ENCODE peak calls at places on chromosomes 6 and 20, in six cellular contexts. One of them, this sample, is unnamed.

GRCh38 chr20:5080384-5080877 is 39.3 kb downstream of the PCNA start:
- DNase-seq in PC-3: no peak
- DNase-seq in dorsolateral prefrontal cortex: no peak
- DNase-seq in psoas muscle: peak
- DNase-seq in left ventricle myocardium inferior: peak
- DNase-seq in brain microvascular endothelial cell: no peak
- DNase-seq in this sample: peak

GRCh38 chr6:161215193-161215592 is 58.7 kb downstream of the AGPAT4 start:
- DNase-seq in PC-3: peak
- DNase-seq in dorsolateral prefrontal cortex: no peak
- DNase-seq in psoas muscle: no peak
- DNase-seq in left ventricle myocardium inferior: no peak
- DNase-seq in brain microvascular endothelial cell: peak
- DNase-seq in this sample: no peak

GRCh38 chr6:110484321-110484720 is 7.9 kb upstream of the SLC22A16 start:
- DNase-seq in PC-3: peak
- DNase-seq in dorsolateral prefrontal cortex: no peak
- DNase-seq in psoas muscle: no peak
- DNase-seq in left ventricle myocardium inferior: no peak
- DNase-seq in brain microvascular endothelial cell: no peak
- DNase-seq in this sample: no peak

GRCh38 chr6:4670295-4670694 is 105.9 kb upstream of the CDYL start:
- DNase-seq in PC-3: no peak
- DNase-seq in dorsolateral prefrontal cortex: peak
- DNase-seq in psoas muscle: no peak
- DNase-seq in left ventricle myocardium inferior: no peak
- DNase-seq in brain microvascular endothelial cell: no peak
- DNase-seq in this sample: peak

GRCh38 chr6:3159805-3160781 is 2.7 kb upstream of the TUBB2A start:
- DNase-seq in PC-3: peak
- DNase-seq in dorsolateral prefrontal cortex: no peak
- DNase-seq in psoas muscle: peak
- DNase-seq in left ventricle myocardium inferior: no peak
- DNase-seq in brain microvascular endothelial cell: no peak
- DNase-seq in this sample: no peak

GRCh38 chr6:62519574-62519973 is 233.5 kb upstream of the KHDRBS2 start:
- DNase-seq in PC-3: no peak
- DNase-seq in dorsolateral prefrontal cortex: no peak
- DNase-seq in psoas muscle: no peak
- DNase-seq in left ventricle myocardium inferior: no peak
- DNase-seq in brain microvascular endothelial cell: no peak
- DNase-seq in this sample: no peak

GRCh38 chr20:56957737-56958553 is 308.5 kb downstream of the BMP7 start:
- DNase-seq in PC-3: no peak
- DNase-seq in dorsolateral prefrontal cortex: no peak
- DNase-seq in psoas muscle: no peak
- DNase-seq in left ventricle myocardium inferior: no peak
- DNase-seq in brain microvascular endothelial cell: no peak
- DNase-seq in this sample: no peak

GRCh38 chr6:16377470-16377869 is 139.1 kb downstream of the GMPR start:
- DNase-seq in PC-3: no peak
- DNase-seq in dorsolateral prefrontal cortex: no peak
- DNase-seq in psoas muscle: no peak
- DNase-seq in left ventricle myocardium inferior: no peak
- DNase-seq in brain microvascular endothelial cell: no peak
- DNase-seq in this sample: no peak

GRCh38 chr6:169702640-169703246 is 817 bp downstream of the C6orf120 start:
- DNase-seq in PC-3: peak
- DNase-seq in dorsolateral prefrontal cortex: no peak
- DNase-seq in psoas muscle: peak
- DNase-seq in left ventricle myocardium inferior: peak
- DNase-seq in brain microvascular endothelial cell: no peak
- DNase-seq in this sample: no peak

GRCh38 chr20:36051318-36052116 is 83.1 kb downstream of the CNBD2 start:
- DNase-seq in PC-3: no peak
- DNase-seq in dorsolateral prefrontal cortex: no peak
- DNase-seq in psoas muscle: no peak
- DNase-seq in left ventricle myocardium inferior: no peak
- DNase-seq in brain microvascular endothelial cell: no peak
- DNase-seq in this sample: no peak

GRCh38 chr20:11537032-11537431 is 380.7 kb upstream of the BTBD3 start:
- DNase-seq in PC-3: no peak
- DNase-seq in dorsolateral prefrontal cortex: no peak
- DNase-seq in psoas muscle: no peak
- DNase-seq in left ventricle myocardium inferior: no peak
- DNase-seq in brain microvascular endothelial cell: no peak
- DNase-seq in this sample: no peak

GRCh38 chr6:125722886-125723285 is 26.5 kb upstream of the HEY2 start:
- DNase-seq in PC-3: no peak
- DNase-seq in dorsolateral prefrontal cortex: no peak
- DNase-seq in psoas muscle: no peak
- DNase-seq in left ventricle myocardium inferior: no peak
- DNase-seq in brain microvascular endothelial cell: no peak
- DNase-seq in this sample: no peak

GRCh38 chr6:117409420-117409819 is 16.3 kb downstream of the ROS1 start:
- DNase-seq in PC-3: no peak
- DNase-seq in dorsolateral prefrontal cortex: no peak
- DNase-seq in psoas muscle: no peak
- DNase-seq in left ventricle myocardium inferior: no peak
- DNase-seq in brain microvascular endothelial cell: no peak
- DNase-seq in this sample: no peak

GRCh38 chr6:148514091-148514850 is 171.6 kb downstream of the SASH1 start:
- DNase-seq in PC-3: no peak
- DNase-seq in dorsolateral prefrontal cortex: no peak
- DNase-seq in psoas muscle: no peak
- DNase-seq in left ventricle myocardium inferior: no peak
- DNase-seq in brain microvascular endothelial cell: no peak
- DNase-seq in this sample: no peak

GRCh38 chr6:146709036-146709622 is 110.4 kb downstream of the ADGB start:
- DNase-seq in PC-3: no peak
- DNase-seq in dorsolateral prefrontal cortex: no peak
- DNase-seq in psoas muscle: no peak
- DNase-seq in left ventricle myocardium inferior: no peak
- DNase-seq in brain microvascular endothelial cell: no peak
- DNase-seq in this sample: no peak

GRCh38 chr6:163294734-163295133 is 119.8 kb upstream of the QKI start:
- DNase-seq in PC-3: no peak
- DNase-seq in dorsolateral prefrontal cortex: no peak
- DNase-seq in psoas muscle: no peak
- DNase-seq in left ventricle myocardium inferior: no peak
- DNase-seq in brain microvascular endothelial cell: no peak
- DNase-seq in this sample: no peak

GRCh38 chr6:139181236-139181635 is 46.4 kb downstream of the HECA start:
- DNase-seq in PC-3: no peak
- DNase-seq in dorsolateral prefrontal cortex: no peak
- DNase-seq in psoas muscle: no peak
- DNase-seq in left ventricle myocardium inferior: no peak
- DNase-seq in brain microvascular endothelial cell: no peak
- DNase-seq in this sample: no peak

GRCh38 chr20:11387189-11387754 is 530.4 kb upstream of the BTBD3 start:
- DNase-seq in PC-3: peak
- DNase-seq in dorsolateral prefrontal cortex: no peak
- DNase-seq in psoas muscle: no peak
- DNase-seq in left ventricle myocardium inferior: no peak
- DNase-seq in brain microvascular endothelial cell: peak
- DNase-seq in this sample: no peak

GRCh38 chr20:8646026-8646425 is 422.9 kb upstream of the PLCB4 start:
- DNase-seq in PC-3: peak
- DNase-seq in dorsolateral prefrontal cortex: no peak
- DNase-seq in psoas muscle: no peak
- DNase-seq in left ventricle myocardium inferior: no peak
- DNase-seq in brain microvascular endothelial cell: no peak
- DNase-seq in this sample: no peak

GRCh38 chr20:3532089-3532615 is 61.3 kb downstream of the ATRN start:
- DNase-seq in PC-3: no peak
- DNase-seq in dorsolateral prefrontal cortex: no peak
- DNase-seq in psoas muscle: no peak
- DNase-seq in left ventricle myocardium inferior: no peak
- DNase-seq in brain microvascular endothelial cell: no peak
- DNase-seq in this sample: no peak

GRCh38 chr6:34272022-34272926 is 23.5 kb upstream of the SMIM29 start:
- DNase-seq in PC-3: no peak
- DNase-seq in dorsolateral prefrontal cortex: no peak
- DNase-seq in psoas muscle: no peak
- DNase-seq in left ventricle myocardium inferior: peak
- DNase-seq in brain microvascular endothelial cell: no peak
- DNase-seq in this sample: no peak

GRCh38 chr6:5481024-5481423 is 219.7 kb downstream of the FARS2 start:
- DNase-seq in PC-3: no peak
- DNase-seq in dorsolateral prefrontal cortex: peak
- DNase-seq in psoas muscle: no peak
- DNase-seq in left ventricle myocardium inferior: no peak
- DNase-seq in brain microvascular endothelial cell: no peak
- DNase-seq in this sample: no peak

GRCh38 chr6:83055366-83055964 is 10.2 kb downstream of the UBE3D start:
- DNase-seq in PC-3: peak
- DNase-seq in dorsolateral prefrontal cortex: peak
- DNase-seq in psoas muscle: peak
- DNase-seq in left ventricle myocardium inferior: no peak
- DNase-seq in brain microvascular endothelial cell: peak
- DNase-seq in this sample: no peak

GRCh38 chr6:144990768-144991167 is 705.6 kb downstream of the UTRN start:
- DNase-seq in PC-3: no peak
- DNase-seq in dorsolateral prefrontal cortex: no peak
- DNase-seq in psoas muscle: no peak
- DNase-seq in left ventricle myocardium inferior: no peak
- DNase-seq in brain microvascular endothelial cell: no peak
- DNase-seq in this sample: no peak

GRCh38 chr6:35596448-35597442 is 84.0 kb upstream of the TULP1 start:
- DNase-seq in PC-3: peak
- DNase-seq in dorsolateral prefrontal cortex: no peak
- DNase-seq in psoas muscle: no peak
- DNase-seq in left ventricle myocardium inferior: no peak
- DNase-seq in brain microvascular endothelial cell: peak
- DNase-seq in this sample: no peak

DNA sequence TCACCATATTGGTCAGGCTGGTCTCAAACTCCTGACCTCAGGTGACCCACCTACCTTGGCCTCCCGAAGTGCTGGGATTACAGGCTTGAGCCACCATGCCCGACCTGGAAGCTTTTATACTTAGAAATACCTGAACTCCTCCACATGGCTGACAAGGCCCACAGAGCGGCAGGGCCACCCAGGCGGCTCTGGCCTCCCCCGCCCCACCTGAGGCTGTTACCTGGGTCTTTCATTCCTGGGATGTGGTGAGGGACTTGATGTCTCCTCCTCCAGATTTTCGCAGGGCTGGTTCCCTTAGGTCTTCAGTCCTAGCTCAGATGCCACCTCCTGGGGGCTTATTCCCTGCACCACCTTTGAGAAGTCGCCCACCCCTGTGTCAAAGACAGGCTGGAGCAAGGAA is 152.1 kb downstream of the LY86 start:
- DNase-seq in PC-3: no peak
- DNase-seq in dorsolateral prefrontal cortex: no peak
- DNase-seq in psoas muscle: no peak
- DNase-seq in left ventricle myocardium inferior: no peak
- DNase-seq in brain microvascular endothelial cell: no peak
- DNase-seq in this sample: no peak
- H3K27ac ChIP-seq in PC-3: no peak
- H3K27ac ChIP-seq in dorsolateral prefrontal cortex: no peak
- H3K27ac ChIP-seq in psoas muscle: peak
- H3K27ac ChIP-seq in left ventricle myocardium inferior: peak
- H3K27ac ChIP-seq in brain microvascular endothelial cell: no peak
- H3K27ac ChIP-seq in this sample: peak

GRCh38 chr20:37980876-37981275 is 52.4 kb downstream of the TTI1 start:
- DNase-seq in PC-3: no peak
- DNase-seq in dorsolateral prefrontal cortex: no peak
- DNase-seq in psoas muscle: no peak
- DNase-seq in left ventricle myocardium inferior: no peak
- DNase-seq in brain microvascular endothelial cell: no peak
- DNase-seq in this sample: no peak
- TF ChIP-seq CTCF in PC-3: no peak
- TF ChIP-seq CTCF in dorsolateral prefrontal cortex: no peak
- TF ChIP-seq CTCF in psoas muscle: no peak
- TF ChIP-seq CTCF in left ventricle myocardium inferior: no peak
- TF ChIP-seq CTCF in brain microvascular endothelial cell: no peak
- TF ChIP-seq CTCF in this sample: no peak

GRCh38 chr6:118768441-118768840 is 117.0 kb upstream of the CEP85L start:
- DNase-seq in PC-3: no peak
- DNase-seq in dorsolateral prefrontal cortex: no peak
- DNase-seq in psoas muscle: no peak
- DNase-seq in left ventricle myocardium inferior: no peak
- DNase-seq in brain microvascular endothelial cell: no peak
- DNase-seq in this sample: no peak

GRCh38 chr6:118770112-118770788 is 118.9 kb upstream of the CEP85L start:
- DNase-seq in PC-3: peak
- DNase-seq in dorsolateral prefrontal cortex: no peak
- DNase-seq in psoas muscle: no peak
- DNase-seq in left ventricle myocardium inferior: no peak
- DNase-seq in brain microvascular endothelial cell: no peak
- DNase-seq in this sample: no peak

GRCh38 chr6:118771253-118771652 is 119.9 kb upstream of the CEP85L start:
- DNase-seq in PC-3: peak
- DNase-seq in dorsolateral prefrontal cortex: no peak
- DNase-seq in psoas muscle: no peak
- DNase-seq in left ventricle myocardium inferior: no peak
- DNase-seq in brain microvascular endothelial cell: no peak
- DNase-seq in this sample: no peak

GRCh38 chr6:118770835-118771234 is 119.4 kb upstream of the CEP85L start:
- DNase-seq in PC-3: no peak
- DNase-seq in dorsolateral prefrontal cortex: no peak
- DNase-seq in psoas muscle: no peak
- DNase-seq in left ventricle myocardium inferior: no peak
- DNase-seq in brain microvascular endothelial cell: no peak
- DNase-seq in this sample: no peak

GRCh38 chr6:118768904-118769325 is 117.5 kb upstream of the CEP85L start:
- DNase-seq in PC-3: peak
- DNase-seq in dorsolateral prefrontal cortex: no peak
- DNase-seq in psoas muscle: no peak
- DNase-seq in left ventricle myocardium inferior: no peak
- DNase-seq in brain microvascular endothelial cell: no peak
- DNase-seq in this sample: no peak
- H3K27ac ChIP-seq in PC-3: no peak
- H3K27ac ChIP-seq in dorsolateral prefrontal cortex: peak
- H3K27ac ChIP-seq in psoas muscle: peak
- H3K27ac ChIP-seq in left ventricle myocardium inferior: peak
- H3K27ac ChIP-seq in brain microvascular endothelial cell: no peak
- H3K27ac ChIP-seq in this sample: no peak

DNA sequence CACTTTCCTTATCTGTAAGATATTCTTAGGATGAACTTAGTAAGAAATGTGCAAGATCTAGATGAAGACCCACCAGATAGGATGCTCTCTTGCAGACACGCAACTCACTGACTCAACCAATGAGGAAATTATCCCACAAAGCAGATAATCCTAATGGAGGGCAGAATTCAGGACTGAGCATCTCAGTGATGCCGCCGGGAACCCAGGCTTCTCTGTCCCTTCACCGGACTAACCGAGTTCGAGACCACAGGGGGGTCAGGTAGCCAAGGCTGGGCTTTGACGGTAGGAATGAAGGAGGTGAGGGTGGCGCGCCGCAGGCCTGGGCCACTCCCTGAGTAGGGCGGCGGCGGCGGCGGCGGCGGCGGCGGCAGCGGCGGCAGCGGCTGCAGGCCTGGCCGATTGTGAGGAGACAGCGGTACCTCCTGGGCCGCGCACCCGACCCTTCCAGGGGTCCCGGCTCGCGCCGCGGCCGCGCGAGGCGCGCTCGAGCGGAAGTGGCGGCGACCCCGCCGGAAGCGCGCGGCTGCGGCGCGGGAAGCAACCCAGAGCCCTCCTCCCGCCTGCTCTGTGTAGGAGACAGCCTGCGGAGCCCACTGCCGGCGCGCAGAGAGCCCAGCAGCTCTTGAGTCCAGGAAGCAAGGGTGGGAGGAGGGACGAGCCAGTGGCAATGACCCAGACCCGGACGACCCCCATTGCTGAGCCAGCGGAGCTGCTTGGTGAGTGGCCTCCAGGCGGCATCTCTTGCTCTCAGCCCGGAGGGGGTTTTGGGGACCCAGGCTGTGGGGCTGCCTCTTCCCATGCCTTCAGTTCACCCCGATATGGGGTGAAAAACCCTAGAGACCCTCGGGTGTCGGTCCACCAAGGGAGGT is at the start of gene KHDC1:
- DNase-seq in PC-3: peak
- DNase-seq in dorsolateral prefrontal cortex: peak
- DNase-seq in psoas muscle: peak
- DNase-seq in left ventricle myocardium inferior: peak
- DNase-seq in brain microvascular endothelial cell: peak
- DNase-seq in this sample: no peak
- TF ChIP-seq CTCF in PC-3: no peak
- TF ChIP-seq CTCF in dorsolateral prefrontal cortex: no peak
- TF ChIP-seq CTCF in psoas muscle: no peak
- TF ChIP-seq CTCF in left ventricle myocardium inferior: no peak
- TF ChIP-seq CTCF in brain microvascular endothelial cell: peak
- TF ChIP-seq CTCF in this sample: peak